ENCODE peak calls at places on chromosomes 16 and 17, in eight cellular contexts. U, Q, K, G, L, E, J and N are unnamed samples.

GRCh38 chr17:40355123-40355803 is 9.3 kb downstream of the GJD3 start:
- DNase-seq in Q (peak; percentile 78), G (peak; percentile 79), L (peak; percentile 73), J (no peak), U (peak; percentile 40), K (peak; percentile 41), E (peak; percentile 80), N (peak; percentile 43)

GRCh38 chr17:29112780-29113295 is 67.4 kb downstream of the MYO18A start:
- DNase-seq in L (no peak), Q (peak; percentile 73), G (no peak), E (no peak), J (no peak), K (peak; percentile 81), U (peak; percentile 87), N (no peak)

GRCh38 chr16:9813665-9814064 is 368.6 kb downstream of the GRIN2A start:
- DNase-seq in L (no peak), J (no peak), K (no peak), E (no peak), G (no peak), U (no peak), Q (no peak), N (no peak)

GRCh38 chr17:7548585-7549400 is at the start of gene TNFSF12:
- DNase-seq in U (peak; percentile 15), G (peak; percentile 44), E (peak; percentile 53), Q (peak; percentile 76), J (no peak), K (peak; percentile 27), L (no peak), N (peak; percentile 7)

GRCh38 chr16:85476389-85476788 is 136.7 kb upstream of the GSE1 start:
- DNase-seq in K (no peak), J (no peak), L (no peak), G (no peak), Q (no peak), U (no peak), E (no peak), N (no peak)

GRCh38 chr17:29124931-29125270 is 55.3 kb downstream of the MYO18A start:
- DNase-seq in L (no peak), E (no peak), Q (peak; percentile 55), G (no peak), K (no peak), U (no peak), J (no peak), N (no peak)

GRCh38 chr16:630024-630814 is 566 bp upstream of the WFIKKN1 start:
- DNase-seq in E (no peak), J (no peak), U (no peak), L (no peak), Q (peak; percentile 31), K (no peak), G (peak; percentile 8), N (no peak)

GRCh38 chr16:87363771-87364476 is 19.7 kb downstream of the FBXO31 start:
- DNase-seq in J (no peak), L (no peak), U (no peak), K (no peak), G (no peak), Q (peak; percentile 54), E (no peak), N (peak; percentile 55)

GRCh38 chr17:75552847-75553552 is 27.5 kb downstream of the LLGL2 start:
- DNase-seq in Q (no peak), J (no peak), K (no peak), U (no peak), E (no peak), G (peak; percentile 93), L (no peak), N (peak; percentile 20)

GRCh38 chr17:48883171-48883570 is 9.4 kb upstream of the ATP5MC1 start:
- DNase-seq in G (no peak), U (no peak), Q (no peak), L (no peak), J (no peak), E (no peak), K (no peak), N (no peak)

GRCh38 chr17:75173526-75173925 is 9.2 kb downstream of the SUMO2 start:
- DNase-seq in G (no peak), J (no peak), L (no peak), K (no peak), Q (no peak), U (no peak), E (no peak), N (no peak)

GRCh38 chr17:80894439-80894721 is 97.3 kb upstream of the CHMP6 start:
- DNase-seq in U (no peak), L (no peak), J (no peak), G (no peak), Q (no peak), K (no peak), E (no peak), N (no peak)

GRCh38 chr16:495127-495748 is 32.3 kb upstream of the CAPN15 start:
- DNase-seq in E (no peak), L (peak; percentile 59), K (peak; percentile 68), Q (no peak), U (peak; percentile 30), J (no peak), G (peak; percentile 85), N (peak; percentile 27)

GRCh38 chr16:23469814-23470213 is 16.8 kb upstream of the COG7 start:
- DNase-seq in L (no peak), K (peak; percentile 41), J (no peak), U (no peak), E (no peak), G (peak; percentile 19), Q (no peak), N (peak; percentile 54)

GRCh38 chr16:10989494-10989893 is 45.1 kb downstream of the CLEC16A start:
- DNase-seq in K (no peak), J (no peak), E (no peak), L (no peak), U (no peak), G (no peak), Q (no peak), N (no peak)

GRCh38 chr17:27009087-27009486 is 284.8 kb upstream of the WSB1 start:
- DNase-seq in L (no peak), K (no peak), J (no peak), Q (no peak), G (no peak), E (no peak), U (no peak), N (no peak)

GRCh38 chr17:74619077-74619673 is 4.4 kb downstream of the CD300E start:
- DNase-seq in L (no peak), E (no peak), K (no peak), G (no peak), Q (peak; percentile 44), J (no peak), U (no peak), N (no peak)

GRCh38 chr16:73066927-73067670 is 19.2 kb upstream of the ZFHX3 start:
- DNase-seq in U (no peak), K (no peak), G (no peak), L (no peak), Q (no peak), J (no peak), E (no peak), N (peak; percentile 75)

GRCh38 chr16:49697631-49698030 is 158.3 kb downstream of the ZNF423 start:
- DNase-seq in L (no peak), J (no peak), G (no peak), Q (no peak), E (no peak), U (no peak), K (peak; percentile 52), N (no peak)

GRCh38 chr16:77789085-77789611 is 784 bp downstream of the VAT1L start:
- DNase-seq in G (peak; percentile 34), J (no peak), U (no peak), Q (no peak), L (no peak), K (no peak), E (no peak), N (no peak)

GRCh38 chr16:74868501-74868900 is 93.9 kb upstream of the FA2H start:
- DNase-seq in L (no peak), E (no peak), Q (no peak), K (no peak), J (no peak), G (no peak), U (peak; percentile 16), N (peak; percentile 48)

GRCh38 chr17:36016555-36016954 is 1.2 kb downstream of the CCL23 start:
- DNase-seq in G (no peak), L (no peak), K (no peak), Q (no peak), J (no peak), E (no peak), U (no peak), N (no peak)

GRCh38 chr17:78476973-78477372 is 98.5 kb downstream of the PGS1 start:
- DNase-seq in Q (no peak), E (no peak), J (no peak), G (peak; percentile 19), K (peak; percentile 74), U (no peak), L (no peak), N (no peak)

GRCh38 chr17:20009302-20010098 is at the start of gene SPECC1:
- DNase-seq in L (no peak), G (peak; percentile 87), U (peak; percentile 52), E (peak; percentile 79), K (peak; percentile 88), Q (peak; percentile 82), J (no peak), N (peak; percentile 43)

GRCh38 chr16:57479043-57479421 is 7.3 kb downstream of the DOK4 start:
- DNase-seq in Q (no peak), U (no peak), L (no peak), K (peak; percentile 44), J (no peak), E (no peak), G (no peak), N (no peak)

GRCh38 chr17:57466042-57466471 is 209.7 kb downstream of the MSI2 start:
- DNase-seq in E (no peak), K (peak; percentile 86), J (no peak), U (no peak), G (peak; percentile 75), Q (no peak), L (no peak), N (no peak)

GRCh38 chr17:70071127-70071526 is 3.9 kb upstream of the KCNJ16 start:
- DNase-seq in U (no peak), J (no peak), E (no peak), K (no peak), G (no peak), Q (no peak), L (no peak), N (no peak)

GRCh38 chr16:20894388-20894787 is 5.8 kb downstream of the DCUN1D3 start:
- DNase-seq in J (no peak), G (no peak), E (no peak), U (no peak), L (no peak), Q (no peak), K (no peak), N (no peak)

GRCh38 chr16:59324462-59324861 is 590.3 kb upstream of the GOT2 start:
- DNase-seq in G (no peak), E (no peak), L (no peak), K (no peak), Q (no peak), U (peak; percentile 54), J (no peak), N (peak; percentile 2)

GRCh38 chr17:51147641-51148040 is 5.7 kb upstream of the NME1 start:
- DNase-seq in L (no peak), Q (no peak), U (peak; percentile 45), G (no peak), E (no peak), K (no peak), J (no peak), N (peak; percentile 56)

GRCh38 chr16:74448990-74449389 is 27.7 kb upstream of the CLEC18B start:
- DNase-seq in U (peak; percentile 96), G (peak; percentile 54), E (no peak), Q (peak; percentile 88), J (peak; percentile 89), K (no peak), L (peak; percentile 72), N (peak; percentile 95)

GRCh38 chr17:81101614-81102306 is 63.5 kb upstream of the PVALEF start:
- DNase-seq in K (peak; percentile 87), L (peak; percentile 93), G (peak; percentile 89), Q (peak; percentile 83), E (peak; percentile 85), U (peak; percentile 71), J (no peak), N (peak; percentile 71)

GRCh38 chr17:1647802-1648581 is 1.7 kb downstream of the RILP start:
- DNase-seq in L (no peak), G (peak; percentile 83), U (no peak), Q (no peak), E (no peak), K (no peak), J (no peak), N (no peak)

GRCh38 chr17:27896656-27897055 is 3.5 kb upstream of the LYRM9 start:
- DNase-seq in E (no peak), Q (no peak), L (no peak), G (no peak), K (no peak), U (no peak), J (no peak), N (no peak)